ENCODE peak calls at places on chromosomes 2 and 18, in eight cellular contexts. D is upper lobe of right lung, Z is GM13977, F is HFFc6, I is cardiac fibroblast, Y is GM13976, A is transverse colon, E is heart left ventricle. K is an unnamed sample.

GRCh38 chr2:104408266-104408665 is 445.6 kb upstream of the POU3F3 start:
- DNase-seq in I (no peak), F (no peak), Y (no peak), A (no peak), D (no peak), Z (no peak), E (no peak), K (peak)

GRCh38 chr2:173400760-173401159 is 46.1 kb downstream of the CDCA7 start:
- DNase-seq in Y (no peak), Z (no peak), D (no peak), E (no peak), I (peak), A (no peak), F (no peak), K (no peak)

GRCh38 chr2:16194931-16195680 is 254.8 kb downstream of the MYCN start:
- DNase-seq in E (no peak), Z (no peak), I (no peak), A (no peak), F (no peak), D (no peak), Y (no peak), K (no peak)

GRCh38 chr2:7384773-7385349 is 467.6 kb downstream of the RNF144A start:
- DNase-seq in F (no peak), E (no peak), D (no peak), Y (no peak), I (no peak), A (no peak), Z (no peak), K (no peak)

GRCh38 chr2:156455366-156455975 is 19.3 kb downstream of the GPD2 start:
- DNase-seq in F (peak), A (no peak), Y (no peak), D (no peak), Z (no peak), E (no peak), I (peak), K (no peak)

GRCh38 chr2:239666855-239667376 is 266.1 kb upstream of the HDAC4 start:
- DNase-seq in A (no peak), E (no peak), F (no peak), Y (no peak), Z (no peak), I (no peak), D (no peak), K (no peak)

GRCh38 chr18:12376718-12377555 is at the start of gene AFG3L2:
- DNase-seq in D (peak), A (peak), I (peak), E (peak), Z (peak), F (peak), Y (peak), K (peak)

GRCh38 chr2:177772529-177772928 is 300.0 kb downstream of the PDE11A start:
- DNase-seq in I (peak), Y (peak), Z (peak), D (no peak), A (no peak), E (no peak), F (peak), K (no peak)

GRCh38 chr2:231707625-231708049 is 688 bp upstream of the PTMA start:
- DNase-seq in E (no peak), D (no peak), Z (no peak), F (no peak), I (no peak), Y (no peak), A (no peak), K (peak)

GRCh38 chr2:79040967-79041582 is 15.6 kb downstream of the REG3G start:
- DNase-seq in F (no peak), A (no peak), Y (no peak), D (no peak), I (no peak), Z (no peak), E (no peak), K (peak)

GRCh38 chr2:3959372-3959771 is 256.0 kb downstream of the DCDC2C start:
- DNase-seq in I (peak), A (no peak), Z (peak), Y (peak), D (no peak), E (no peak), F (no peak), K (peak)
- TF ChIP-seq CTCF in I (peak), A (peak), Z (peak), Y (peak), D (peak), E (peak), F (peak), K (peak)

GRCh38 chr18:33751613-33752221 is 173.7 kb downstream of the ASXL3 start:
- DNase-seq in Y (no peak), D (no peak), F (no peak), I (peak), Z (no peak), A (no peak), E (no peak), K (no peak)
- TF ChIP-seq CTCF in Y (peak), D (peak), F (peak), I (peak), Z (peak), A (peak), E (peak), K (peak)

GRCh38 chr18:62928316-62928715 is 213.0 kb downstream of the PHLPP1 start:
- DNase-seq in I (peak), F (peak), Y (no peak), D (no peak), Z (no peak), E (no peak), A (no peak), K (no peak)
- TF ChIP-seq CTCF in I (no peak), F (peak), Y (no peak), D (no peak), Z (no peak), E (no peak), A (no peak), K (no peak)

GRCh38 chr2:88967844-88968243 is 276.4 kb downstream of the RPIA start:
- DNase-seq in Z (no peak), Y (no peak), I (peak), A (no peak), E (no peak), D (no peak), F (no peak), K (no peak)
- TF ChIP-seq CTCF in Z (no peak), Y (no peak), I (no peak), A (no peak), E (no peak), D (no peak), F (peak), K (no peak)

DNA sequence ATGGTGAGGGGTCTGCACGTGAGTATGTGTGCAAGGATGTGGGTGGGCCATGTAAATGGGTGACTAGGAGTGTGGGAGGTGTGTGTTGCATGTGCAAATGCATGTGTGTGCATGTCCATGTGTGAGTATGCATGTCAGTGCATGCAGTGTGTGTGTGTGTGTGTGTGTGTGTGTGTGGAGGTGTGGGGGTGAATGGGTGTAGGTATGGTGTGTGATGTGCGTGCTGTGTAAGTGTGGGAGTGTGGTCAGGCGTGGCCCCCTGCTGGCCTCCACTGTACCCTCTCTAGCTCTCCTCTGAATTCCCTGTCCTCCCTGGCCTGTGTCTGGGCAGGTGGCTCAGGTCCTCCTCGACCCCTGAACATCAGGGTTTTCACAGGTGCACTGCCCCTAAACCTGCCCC is 230.3 kb downstream of the CELF4 start:
- DNase-seq in E (no peak), D (no peak), Z (no peak), Y (no peak), I (no peak), A (no peak), F (no peak), K (peak)
- TF ChIP-seq CTCF in E (no peak), D (no peak), Z (no peak), Y (no peak), I (no peak), A (no peak), F (peak), K (peak)

GRCh38 chr2:71129891-71130324 is at the start of gene MCEE:
- DNase-seq in F (peak), Y (peak), D (peak), Z (peak), I (peak), A (peak), E (peak), K (peak)
- TF ChIP-seq CTCF in F (no peak), Y (no peak), D (no peak), Z (no peak), I (no peak), A (no peak), E (no peak), K (no peak)

GRCh38 chr18:62342884-62343283 is 17.8 kb downstream of the TNFRSF11A start:
- DNase-seq in I (no peak), A (no peak), F (no peak), Y (no peak), E (no peak), Z (no peak), D (no peak), K (no peak)

GRCh38 chr18:62346327-62347090 is 21.4 kb downstream of the TNFRSF11A start:
- DNase-seq in D (no peak), E (no peak), Z (no peak), F (no peak), Y (no peak), A (no peak), I (no peak), K (no peak)

GRCh38 chr18:62345909-62346308 is 20.8 kb downstream of the TNFRSF11A start:
- DNase-seq in D (no peak), Y (no peak), Z (no peak), F (no peak), A (no peak), I (no peak), E (no peak), K (no peak)

GRCh38 chr18:62348474-62348873 is 23.4 kb downstream of the TNFRSF11A start:
- DNase-seq in D (no peak), Z (no peak), I (no peak), E (no peak), F (no peak), Y (no peak), A (no peak), K (no peak)

GRCh38 chr18:62347091-62347506 is 22.0 kb downstream of the TNFRSF11A start:
- DNase-seq in A (no peak), I (no peak), Y (no peak), E (no peak), D (no peak), F (no peak), Z (no peak), K (no peak)
- TF ChIP-seq CTCF in A (no peak), I (no peak), Y (no peak), E (no peak), D (no peak), F (no peak), Z (no peak), K (no peak)

GRCh38 chr2:124323321-124323720 is 298.2 kb downstream of the CNTNAP5 start:
- DNase-seq in D (no peak), I (peak), Z (no peak), A (no peak), E (no peak), Y (no peak), F (no peak), K (no peak)

GRCh38 chr2:124327293-124327692 is 302.2 kb downstream of the CNTNAP5 start:
- DNase-seq in Y (no peak), E (no peak), D (no peak), F (no peak), Z (no peak), A (no peak), I (no peak), K (no peak)

GRCh38 chr2:124320072-124320471 is 295.0 kb downstream of the CNTNAP5 start:
- DNase-seq in I (no peak), D (no peak), E (no peak), A (no peak), F (no peak), Y (no peak), Z (no peak), K (no peak)

GRCh38 chr2:124328397-124328796 is 303.3 kb downstream of the CNTNAP5 start:
- DNase-seq in E (no peak), Z (no peak), A (no peak), F (no peak), Y (no peak), I (no peak), D (no peak), K (no peak)

DNA sequence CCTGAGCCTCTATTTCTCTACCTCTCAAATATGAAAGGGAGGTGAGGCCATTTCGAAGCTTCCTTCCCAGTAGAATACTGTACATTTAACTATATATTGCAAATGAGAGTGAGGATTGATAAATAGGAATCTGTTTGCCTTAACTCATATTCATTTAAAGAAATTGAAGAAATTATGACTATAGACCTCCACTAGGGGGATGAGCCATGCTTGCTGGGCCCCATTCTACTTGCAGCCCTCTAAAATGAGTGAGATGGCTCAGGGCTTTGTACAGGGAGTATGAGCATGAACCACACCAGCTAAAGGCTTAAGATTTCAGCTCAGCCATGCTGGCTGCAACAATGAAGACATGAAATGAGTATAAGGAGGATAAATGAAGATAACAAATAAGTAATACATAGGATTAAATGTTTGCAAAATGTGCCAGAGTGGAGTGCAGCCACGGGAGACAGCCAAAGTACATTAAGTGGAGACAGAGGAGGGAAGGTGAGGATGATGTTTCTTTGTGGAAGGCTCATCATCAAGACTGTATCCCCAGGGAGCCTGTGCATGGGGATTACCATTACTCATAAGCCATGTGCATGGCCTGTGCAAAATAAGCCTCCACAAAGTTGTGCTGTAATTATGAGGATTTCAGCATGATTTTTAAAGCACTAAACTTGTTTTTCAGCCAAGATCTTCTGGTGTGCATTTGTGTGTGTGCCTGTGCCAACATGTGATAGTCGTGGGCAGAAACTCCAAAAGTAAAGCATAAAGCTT is 300.8 kb downstream of the CNTNAP5 start:
- DNase-seq in F (no peak), E (no peak), Y (no peak), D (no peak), A (no peak), Z (no peak), I (peak), K (no peak)
- TF ChIP-seq CTCF in F (peak), E (peak), Y (no peak), D (no peak), A (no peak), Z (no peak), I (peak), K (peak)